ENCODE peak calls at places on chromosomes 5 and 9, in seven cellular contexts. L is K562, W is SK-N-SH, D is HepG2, F is H1, Y is GM12878, V is GM12891. O is an unnamed sample.

GRCh38 chr5:172110260-172110815 is 77.7 kb downstream of the STK10 start:
- DNase-seq in L (no peak), V (no peak), Y (no peak), F (no peak), W (no peak), D (no peak), O (no peak)

GRCh38 chr5:173029499-173029921 is 26.6 kb upstream of the CREBRF start:
- DNase-seq in W (no peak), F (no peak), L (peak), Y (no peak), V (no peak), D (no peak), O (no peak)

GRCh38 chr5:111129938-111130337 is 37.8 kb downstream of the WDR36 start:
- DNase-seq in D (no peak), V (no peak), F (no peak), W (no peak), Y (no peak), L (no peak), O (no peak)

GRCh38 chr5:84382363-84383295 is 2.1 kb downstream of the EDIL3 start:
- DNase-seq in W (peak), L (no peak), V (no peak), Y (no peak), D (no peak), F (peak), O (no peak)

GRCh38 chr5:67161767-67162166 is 34.8 kb downstream of the CD180 start:
- DNase-seq in L (no peak), V (no peak), Y (no peak), F (no peak), W (no peak), D (no peak), O (no peak)

GRCh38 chr5:178460598-178461425 is 129.4 kb downstream of the COL23A1 start:
- DNase-seq in Y (no peak), F (peak), L (peak), D (peak), V (peak), W (peak), O (peak)

GRCh38 chr9:131255731-131256197 is 20.5 kb downstream of the FAM78A start:
- DNase-seq in L (no peak), F (no peak), V (no peak), D (no peak), W (no peak), Y (no peak), O (no peak)

GRCh38 chr5:68555891-68556689 is 340.5 kb downstream of the PIK3R1 start:
- DNase-seq in D (no peak), Y (no peak), V (no peak), F (no peak), L (no peak), W (no peak), O (no peak)

GRCh38 chr5:177234761-177235315 is 68.7 kb downstream of the RAB24 start:
- DNase-seq in D (no peak), F (no peak), L (no peak), W (no peak), V (no peak), Y (no peak), O (no peak)

GRCh38 chr5:112210430-112211005 is 208.6 kb downstream of the EPB41L4A start:
- DNase-seq in W (peak), Y (no peak), L (peak), D (peak), F (no peak), V (no peak), O (no peak)

GRCh38 chr5:52725781-52726180 is 61.9 kb upstream of the ITGA1 start:
- DNase-seq in F (no peak), L (no peak), D (no peak), Y (no peak), V (no peak), W (no peak), O (no peak)

GRCh38 chr9:78406146-78406545 is 109.2 kb downstream of the PSAT1 start:
- DNase-seq in D (no peak), W (no peak), F (no peak), Y (no peak), V (no peak), L (no peak), O (no peak)

GRCh38 chr9:129595323-129595741 is 25.6 kb downstream of the C9orf50 start:
- DNase-seq in Y (no peak), D (no peak), L (no peak), F (no peak), W (no peak), V (no peak), O (no peak)

GRCh38 chr9:76562511-76562911 is 103.5 kb downstream of the GCNT1 start:
- DNase-seq in Y (peak), W (no peak), D (no peak), L (no peak), V (no peak), F (no peak), O (no peak)

GRCh38 chr5:135436856-135437795 is 10.0 kb downstream of the DCANP1 start:
- DNase-seq in W (no peak), L (peak), Y (no peak), D (no peak), F (peak), V (no peak), O (no peak)
- TF ChIP-seq TAF1 in W (no peak), L (no peak), Y (no peak), D (no peak), F (no peak), V (no peak), O (no peak)

GRCh38 chr5:36152324-36153298 is 700 bp downstream of the SKP2 start:
- DNase-seq in V (no peak), D (no peak), Y (no peak), W (peak), L (no peak), F (no peak), O (no peak)
- TF ChIP-seq TAF1 in V (no peak), D (no peak), Y (no peak), W (no peak), L (no peak), F (no peak), O (no peak)

GRCh38 chr5:135216072-135216812 is 182.2 kb upstream of the PITX1 start:
- DNase-seq in L (no peak), F (peak), W (no peak), V (no peak), Y (no peak), D (no peak), O (no peak)
- TF ChIP-seq TAF1 in L (no peak), F (no peak), W (no peak), V (no peak), Y (no peak), D (no peak), O (no peak)

DNA sequence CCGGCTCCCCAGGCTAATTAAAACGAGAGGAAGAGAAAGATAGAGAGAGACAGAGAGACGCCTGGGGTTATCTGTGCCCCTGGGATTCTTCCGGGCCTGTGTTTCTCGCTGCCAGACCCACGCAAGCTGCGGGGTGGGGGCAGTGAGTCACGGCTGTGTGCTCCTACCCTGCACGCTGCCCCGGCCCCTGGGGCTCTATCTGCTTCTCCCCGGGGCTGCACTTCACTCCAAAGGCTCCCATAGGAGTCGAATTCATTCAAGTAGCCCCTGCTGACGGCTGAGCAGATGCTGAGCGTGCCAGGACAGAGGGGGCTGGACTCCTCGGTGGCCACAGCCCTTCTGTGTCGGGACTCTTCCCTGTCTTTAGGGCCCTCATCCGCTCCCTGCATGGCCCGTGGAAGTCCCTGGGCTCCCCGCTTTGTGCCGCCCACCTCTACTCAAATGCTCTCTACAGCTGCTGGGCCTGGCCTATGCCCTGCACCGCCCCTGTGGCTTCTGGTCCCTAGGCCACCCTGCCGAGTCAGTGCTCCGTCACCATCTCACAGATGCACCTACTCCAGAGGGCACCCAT is 22.8 kb downstream of the SARDH start:
- DNase-seq in W (peak), L (no peak), F (no peak), D (no peak), V (no peak), Y (no peak), O (no peak)
- TF ChIP-seq TAF1 in W (no peak), L (no peak), F (no peak), D (no peak), V (no peak), Y (no peak), O (no peak)

GRCh38 chr5:151037561-151038291 is 17.3 kb downstream of the GPX3 start:
- DNase-seq in F (no peak), D (peak), Y (no peak), L (no peak), V (no peak), W (no peak), O (no peak)
- TF ChIP-seq TAF1 in F (no peak), D (no peak), Y (no peak), L (no peak), V (no peak), W (no peak), O (no peak)

DNA sequence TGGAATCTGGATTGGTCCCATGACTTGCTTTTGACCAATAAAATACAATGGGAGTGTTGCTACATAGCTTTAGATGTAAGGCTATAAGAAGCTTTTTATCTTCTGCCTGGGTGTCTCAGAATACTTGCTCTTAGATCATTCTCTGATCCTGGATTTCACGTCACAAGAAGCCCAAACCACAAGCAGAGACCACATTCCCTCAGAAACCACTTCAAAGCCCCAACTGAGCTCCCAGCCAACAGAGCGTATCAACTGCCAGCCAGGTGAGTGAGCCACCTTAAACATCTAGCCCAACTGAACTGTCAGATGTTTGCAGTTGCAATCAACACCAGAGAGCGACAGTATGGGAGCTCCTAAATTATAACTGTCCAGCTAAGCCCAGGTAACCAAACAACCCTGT is 687.1 kb downstream of the TLE1 start:
- DNase-seq in L (no peak), W (no peak), Y (no peak), F (no peak), D (peak), V (no peak), O (no peak)
- TF ChIP-seq TAF1 in L (no peak), W (no peak), Y (no peak), F (no peak), D (no peak), V (no peak), O (no peak)

DNA sequence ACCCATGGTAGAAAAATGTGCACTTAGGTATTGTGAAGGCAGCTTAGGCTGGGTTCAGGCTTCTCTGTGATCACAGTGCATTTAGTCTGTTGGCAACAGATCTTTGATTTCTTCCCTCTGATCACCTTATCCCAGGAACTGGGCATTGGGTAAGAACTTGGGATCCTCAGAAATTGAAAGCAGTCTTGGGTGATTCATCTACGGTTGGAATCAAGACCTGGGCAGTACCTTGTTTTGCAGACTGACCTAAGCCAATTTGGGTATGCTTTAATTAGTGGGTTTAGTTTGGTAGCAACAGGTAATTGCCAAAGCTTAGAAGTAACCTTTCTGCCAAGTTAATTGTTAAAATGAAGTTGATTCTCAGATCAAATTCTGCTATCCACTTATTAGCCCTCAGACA is 17.8 kb downstream of the ENTREP1 start:
- DNase-seq in Y (no peak), L (no peak), V (no peak), D (no peak), W (no peak), F (no peak), O (no peak)
- TF ChIP-seq TAF1 in Y (no peak), L (no peak), V (no peak), D (no peak), W (no peak), F (no peak), O (no peak)